ENCODE peak calls at places on chromosome 6, in four cellular contexts. M, H, N and F are unnamed samples.

GRCh38 chr6:44667226-44667625 is 279.7 kb downstream of the CDC5L start:
- DNase-seq in M (no peak), H (no peak), N (no peak), F (peak; percentile 46)

GRCh38 chr6:53658992-53659391 is 6.6 kb downstream of the KLHL31 start:
- DNase-seq in M (no peak), H (no peak), N (no peak), F (no peak)

GRCh38 chr6:35425284-35425683 is 26.9 kb upstream of the FANCE start:
- DNase-seq in M (no peak), H (no peak), N (no peak), F (peak; percentile 78)

GRCh38 chr6:146803601-146804000 is 204.8 kb downstream of the ADGB start:
- DNase-seq in M (no peak), H (no peak), N (no peak), F (no peak)

GRCh38 chr6:147043994-147044477 is 160.2 kb upstream of the STXBP5 start:
- DNase-seq in M (no peak), H (no peak), N (peak; percentile 18), F (no peak)

GRCh38 chr6:41160933-41161332 is 2.0 kb downstream of the TREM2 start:
- DNase-seq in M (no peak), H (no peak), N (no peak), F (no peak)

GRCh38 chr6:165417298-165417865 is 108.0 kb upstream of the C6orf118 start:
- DNase-seq in M (no peak), H (no peak), N (no peak), F (no peak)

GRCh38 chr6:135722679-135723078 is 128.8 kb upstream of the PDE7B start:
- DNase-seq in M (no peak), H (no peak), N (peak; percentile 90), F (peak; percentile 11)

GRCh38 chr6:142440603-142441293 is 138.9 kb downstream of the ADGRG6 start:
- DNase-seq in M (no peak), H (no peak), N (no peak), F (no peak)

GRCh38 chr6:162032620-162033019 is 694.9 kb downstream of the PRKN start:
- DNase-seq in M (no peak), H (no peak), N (no peak), F (no peak)

GRCh38 chr6:154852700-154853099 is 119.5 kb downstream of the SCAF8 start:
- DNase-seq in M (no peak), H (no peak), N (peak; percentile 8), F (no peak)

GRCh38 chr6:108361312-108361932 is 66.6 kb downstream of the AFG1L start:
- DNase-seq in M (no peak), H (no peak), N (no peak), F (no peak)

GRCh38 chr6:26439552-26440125 is 665 bp upstream of the BTN3A3 start:
- DNase-seq in M (no peak), H (no peak), N (no peak), F (no peak)

GRCh38 chr6:21457647-21458046 is 135.9 kb upstream of the SOX4 start:
- DNase-seq in M (no peak), H (no peak), N (no peak), F (no peak)

GRCh38 chr6:4577406-4577805 is 198.8 kb upstream of the CDYL start:
- DNase-seq in M (no peak), H (no peak), N (peak; percentile 60), F (no peak)

GRCh38 chr6:137820425-137820824 is 46.6 kb upstream of the TNFAIP3 start:
- DNase-seq in M (no peak), H (no peak), N (no peak), F (no peak)

GRCh38 chr6:41659935-41660334 is 21.7 kb downstream of the MDFI start:
- DNase-seq in M (no peak), H (no peak), N (no peak), F (no peak)

GRCh38 chr6:135640449-135641111 is 143.0 kb upstream of the AHI1 start:
- DNase-seq in M (no peak), H (no peak), N (no peak), F (no peak)

GRCh38 chr6:149895702-149896310 is 2.1 kb downstream of the RAET1E start:
- DNase-seq in M (no peak), H (no peak), N (peak; percentile 44), F (peak; percentile 67)

GRCh38 chr6:13666194-13667105 is 45.2 kb downstream of the RANBP9 start:
- DNase-seq in M (no peak), H (no peak), N (no peak), F (no peak)

GRCh38 chr6:138188278-138188923 is 26.7 kb downstream of the ARFGEF3 start:
- DNase-seq in M (peak; percentile 29), H (no peak), N (no peak), F (no peak)

GRCh38 chr6:17066610-17067009 is 35.2 kb upstream of the STMND1 start:
- DNase-seq in M (no peak), H (no peak), N (no peak), F (no peak)

GRCh38 chr6:3410385-3411360 is 46.2 kb downstream of the SLC22A23 start:
- DNase-seq in M (peak; percentile 73), H (peak; percentile 68), N (peak; percentile 58), F (peak; percentile 38)

GRCh38 chr6:130161627-130162404 is 60.9 kb downstream of the SAMD3 start:
- DNase-seq in M (no peak), H (no peak), N (no peak), F (no peak)

GRCh38 chr6:37759221-37760154 is 60.0 kb upstream of the ZFAND3 start:
- DNase-seq in M (no peak), H (no peak), N (no peak), F (no peak)

GRCh38 chr6:90536516-90536915 is 50.4 kb downstream of the MAP3K7 start:
- DNase-seq in M (no peak), H (no peak), N (no peak), F (no peak)

GRCh38 chr6:67538032-67538431 is 1097.0 kb upstream of the ADGRB3 start:
- DNase-seq in M (no peak), H (no peak), N (no peak), F (no peak)

GRCh38 chr6:160101262-160102205 is 20.1 kb upstream of the SLC22A1 start:
- DNase-seq in M (no peak), H (no peak), N (no peak), F (no peak)

GRCh38 chr6:112951829-112952228 is 604.7 kb downstream of the RFPL4B start:
- DNase-seq in M (no peak), H (no peak), N (no peak), F (no peak)

GRCh38 chr6:149701699-149702098 is 16.2 kb downstream of the LATS1 start:
- DNase-seq in M (no peak), H (no peak), N (no peak), F (no peak)

GRCh38 chr6:15389759-15390723 is 144.2 kb downstream of the JARID2 start:
- DNase-seq in M (no peak), H (no peak), N (peak; percentile 32), F (peak; percentile 38)

DNA sequence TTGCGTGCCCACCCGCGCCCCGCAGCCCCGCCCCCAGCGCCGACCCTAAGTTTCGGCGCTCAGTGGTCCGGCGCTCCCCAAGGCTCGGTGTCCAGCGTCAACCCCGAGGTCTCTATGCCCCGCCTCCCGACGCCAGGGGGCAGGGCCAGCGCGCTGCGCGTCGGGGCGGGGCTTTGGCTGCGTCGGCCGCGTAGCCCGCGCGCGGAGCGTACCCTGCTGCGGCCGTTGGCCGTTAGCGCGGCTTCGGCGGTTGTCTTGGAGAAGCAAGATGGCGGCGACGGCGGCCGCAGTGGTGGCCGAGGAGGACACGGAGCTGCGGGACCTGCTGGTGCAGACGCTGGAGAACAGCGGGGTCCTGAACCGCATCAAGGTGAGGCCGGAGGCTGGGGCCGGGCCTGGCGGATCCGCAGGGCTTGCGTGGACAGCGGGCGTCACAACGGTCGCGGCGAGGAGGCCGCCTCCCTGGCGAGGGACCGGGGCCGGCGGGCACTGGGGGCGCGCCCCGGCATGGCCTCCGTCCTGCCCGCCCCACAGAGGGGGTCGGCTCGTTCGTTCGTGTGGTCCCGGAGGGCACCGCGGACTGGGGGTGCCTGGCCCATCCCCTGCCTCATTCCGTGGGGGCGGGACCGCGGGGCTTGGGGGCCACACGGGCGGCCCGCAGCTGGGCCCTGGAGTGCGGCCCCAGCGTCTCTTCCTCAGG is at the start of gene CEP43:
- DNase-seq in M (peak; percentile 95), H (peak; percentile 97), N (peak; percentile 90), F (peak; percentile 79)
- TF ChIP-seq POLR2A in M (peak; percentile 52), H (no peak), N (peak; percentile 87), F (peak; percentile 98)

GRCh38 chr6:170554086-170554887 is at the start of gene TBP:
- DNase-seq in M (peak; percentile 99), H (peak; percentile 99), N (peak; percentile 98), F (peak; percentile 63)
- TF ChIP-seq POLR2A in M (peak; percentile 73), H (peak; percentile 54), N (peak; percentile 47), F (peak; percentile 57)

GRCh38 chr6:96841241-96841824 is 4.1 kb upstream of the GPR63 start:
- DNase-seq in M (no peak), H (no peak), N (no peak), F (no peak)

GRCh38 chr6:96832780-96833179 is 4.5 kb downstream of the GPR63 start:
- DNase-seq in M (no peak), H (no peak), N (no peak), F (no peak)

GRCh38 chr6:96836579-96837137 is 619 bp downstream of the GPR63 start:
- DNase-seq in M (no peak), H (no peak), N (peak; percentile 1), F (no peak)

GRCh38 chr6:96834070-96834469 is 3.2 kb downstream of the GPR63 start:
- DNase-seq in M (no peak), H (no peak), N (no peak), F (no peak)

DNA sequence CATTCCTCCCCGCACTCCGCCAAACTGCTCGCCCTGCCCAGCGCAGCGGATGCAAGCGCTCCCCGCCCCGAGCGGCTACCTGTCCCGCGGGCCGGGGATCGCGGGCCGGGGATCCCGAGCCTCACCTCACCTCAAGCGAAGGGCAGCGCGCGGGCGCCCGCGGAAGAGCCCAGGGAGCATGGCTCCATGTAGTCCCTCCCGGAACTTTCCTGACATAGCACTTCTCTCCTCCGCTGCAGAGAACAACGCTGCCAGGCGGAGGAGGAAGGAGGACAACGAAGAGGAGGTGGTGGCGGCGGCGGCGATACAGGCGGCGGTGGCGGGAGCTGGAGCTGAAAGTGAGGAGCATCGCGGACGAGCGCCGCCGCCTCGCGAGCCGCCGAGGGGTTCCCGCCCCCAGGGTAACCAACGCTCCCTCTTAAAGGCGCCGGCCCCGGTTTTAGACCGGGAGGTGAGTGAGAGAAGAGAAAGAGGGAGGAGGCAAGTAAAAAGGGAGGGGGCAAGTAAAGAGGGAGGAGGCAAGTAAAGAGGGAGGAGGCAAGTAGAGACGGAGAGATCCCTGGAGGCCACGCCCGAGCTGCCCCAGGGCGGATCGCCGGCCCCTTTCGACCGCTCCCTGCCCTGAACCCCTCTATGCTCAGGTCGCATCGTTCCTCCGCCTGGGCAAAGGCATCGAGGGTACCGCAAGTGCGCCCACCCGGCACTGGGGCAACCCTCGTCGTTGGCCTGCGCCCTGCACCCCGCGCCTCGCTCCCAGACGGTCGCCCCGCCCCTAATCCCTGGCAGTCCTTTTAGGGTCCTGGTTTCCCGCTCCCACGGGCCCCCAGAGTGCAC is at the start of gene GPR63:
- DNase-seq in M (peak; percentile 82), H (peak; percentile 87), N (peak; percentile 77), F (peak; percentile 9)
- TF ChIP-seq POLR2A in M (peak; percentile 19), H (no peak), N (peak; percentile 35), F (peak; percentile 73)

GRCh38 chr6:166604911-166605310 is 18.4 kb upstream of the RAMACL start:
- DNase-seq in M (no peak), H (no peak), N (no peak), F (no peak)
- TF ChIP-seq POLR2A in M (no peak), H (no peak), N (no peak), F (no peak)